ENCODE peak calls at places on chromosomes 7 and 10, in four cellular contexts. U is Panc1, H is HCT116, N is uterus. W is an unnamed sample.

GRCh38 chr7:33334349-33334748 is 205.0 kb downstream of the BBS9 start:
- DNase-seq in U (no peak), H (peak), N (no peak), W (peak)

GRCh38 chr7:13903997-13904396 is 85.5 kb downstream of the ETV1 start:
- DNase-seq in U (no peak), H (no peak), N (no peak), W (no peak)

GRCh38 chr7:14457567-14458453 is 444.7 kb downstream of the DGKB start:
- DNase-seq in U (peak), H (peak), N (peak), W (peak)

GRCh38 chr10:7119325-7120015 is 291.4 kb downstream of the SFMBT2 start:
- DNase-seq in U (no peak), H (no peak), N (no peak), W (peak)

GRCh38 chr7:36944843-36945242 is 220.5 kb upstream of the AOAH start:
- DNase-seq in U (no peak), H (no peak), N (no peak), W (no peak)

GRCh38 chr7:157267956-157268355 is 68.8 kb upstream of the DNAJB6 start:
- DNase-seq in U (no peak), H (no peak), N (no peak), W (no peak)

GRCh38 chr7:122743211-122743610 is 40.5 kb upstream of the RNF148 start:
- DNase-seq in U (no peak), H (no peak), N (no peak), W (no peak)

GRCh38 chr7:17130281-17131059 is 168.0 kb upstream of the AHR start:
- DNase-seq in U (peak), H (peak), N (no peak), W (peak)

GRCh38 chr7:102072636-102073209 is 213.9 kb upstream of the SH2B2 start:
- DNase-seq in U (no peak), H (no peak), N (no peak), W (no peak)

GRCh38 chr10:60283397-60283796 is 106.3 kb downstream of the ANK3 start:
- DNase-seq in U (no peak), H (no peak), N (no peak), W (no peak)

GRCh38 chr10:93206652-93207051 is 133.0 kb downstream of the CYP26A1 start:
- DNase-seq in U (no peak), H (no peak), N (no peak), W (no peak)

GRCh38 chr7:121341933-121342332 is 13.1 kb downstream of the WNT16 start:
- DNase-seq in U (no peak), H (no peak), N (no peak), W (no peak)

GRCh38 chr7:137757146-137757925 is 89.4 kb downstream of the DGKI start:
- DNase-seq in U (no peak), H (no peak), N (no peak), W (peak)
- H3K4me3 ChIP-seq in U (no peak), H (no peak), N (no peak), W (no peak)

DNA sequence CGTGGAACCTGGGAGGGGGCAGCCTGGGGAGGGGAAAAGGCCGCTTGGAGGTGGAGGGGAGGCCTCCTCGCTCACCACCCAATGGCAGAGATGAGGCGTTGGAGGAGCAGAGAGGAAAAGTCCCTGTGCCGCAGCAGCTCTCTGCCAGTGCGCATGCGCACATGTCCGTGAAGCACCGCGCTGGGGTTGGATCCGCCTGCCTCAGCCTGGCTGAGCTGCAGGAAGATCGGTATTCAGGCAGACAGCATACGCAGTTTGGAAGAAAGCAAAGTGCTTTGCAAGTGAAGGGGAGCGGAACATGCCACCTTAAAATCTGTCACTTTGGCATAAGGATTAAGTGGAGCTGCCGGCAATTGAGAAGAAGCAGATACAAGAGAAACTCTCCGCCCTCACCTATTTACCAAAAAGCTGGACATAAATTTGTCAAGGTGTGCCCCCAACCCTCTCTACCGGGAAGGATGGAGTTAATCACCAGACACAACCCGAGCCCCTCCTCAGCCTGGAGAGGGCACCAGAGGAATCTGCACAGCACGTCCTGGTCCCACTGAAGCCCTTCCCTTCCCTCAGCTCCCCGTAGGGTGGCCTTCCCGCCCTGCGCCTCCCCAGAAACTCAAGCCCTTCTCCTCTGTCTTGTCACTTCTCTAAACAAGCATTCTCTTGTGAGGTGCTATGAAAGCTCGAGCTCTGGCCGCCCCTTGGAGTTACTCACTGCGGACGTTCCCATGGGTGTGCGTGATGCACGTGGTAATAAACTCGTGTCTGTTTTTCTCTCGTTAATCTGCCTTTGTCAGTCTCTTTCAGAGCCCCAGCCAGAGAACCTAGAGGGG is 32.2 kb upstream of the TMEM72 start:
- DNase-seq in U (no peak), H (no peak), N (peak), W (peak)
- H3K4me3 ChIP-seq in U (peak), H (no peak), N (peak), W (peak)

GRCh38 chr7:130957140-130957513 is 223.1 kb upstream of the KLF14 start:
- DNase-seq in U (no peak), H (no peak), N (no peak), W (no peak)
- H3K4me3 ChIP-seq in U (peak), H (no peak), N (no peak), W (no peak)

GRCh38 chr10:3496138-3496537 is 288.9 kb downstream of the KLF6 start:
- DNase-seq in U (no peak), H (no peak), N (no peak), W (no peak)

GRCh38 chr10:3495281-3495680 is 289.7 kb downstream of the KLF6 start:
- DNase-seq in U (no peak), H (no peak), N (no peak), W (no peak)

GRCh38 chr10:3494879-3495230 is 290.2 kb downstream of the KLF6 start:
- DNase-seq in U (no peak), H (no peak), N (no peak), W (no peak)

GRCh38 chr10:3493621-3494020 is 291.4 kb downstream of the KLF6 start:
- DNase-seq in U (no peak), H (no peak), N (no peak), W (no peak)

DNA sequence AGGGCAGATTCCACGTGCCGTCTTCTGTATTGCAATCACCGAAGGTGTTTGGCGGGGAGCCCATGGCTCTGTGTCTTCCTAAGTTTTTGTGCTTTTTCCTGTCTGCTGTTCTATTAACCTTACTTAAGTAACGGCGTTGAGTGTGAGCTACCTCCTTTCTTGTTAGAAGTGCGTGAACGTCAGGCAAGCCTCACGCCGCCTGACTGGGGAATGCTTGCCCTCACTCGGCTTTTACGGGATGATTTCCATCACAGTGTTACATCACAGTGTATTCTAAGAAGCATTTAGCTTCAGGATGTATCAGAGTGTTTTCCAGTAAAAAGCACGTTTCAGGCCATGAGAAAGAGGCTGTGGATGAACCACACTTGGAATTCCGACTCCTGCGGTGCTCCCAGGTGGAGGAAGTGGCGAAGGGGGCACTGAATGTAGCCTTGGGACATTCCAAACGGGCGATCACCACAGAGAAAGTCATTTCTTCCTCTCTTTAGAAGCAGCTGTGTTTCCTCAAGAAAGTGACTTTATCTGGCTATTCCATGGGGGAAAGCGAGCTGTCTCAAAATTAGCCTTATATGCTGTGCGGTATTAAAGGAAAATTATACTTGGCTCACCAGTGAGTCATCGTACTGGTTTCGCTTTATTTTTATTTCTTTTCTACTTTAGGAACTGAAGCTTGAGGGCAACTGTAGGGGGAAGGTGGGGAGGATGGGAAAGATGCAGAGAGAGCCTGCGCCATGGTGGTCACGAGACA is 290.7 kb downstream of the KLF6 start:
- DNase-seq in U (no peak), H (no peak), N (peak), W (peak)
- H3K4me3 ChIP-seq in U (no peak), H (no peak), N (peak), W (no peak)

DNA sequence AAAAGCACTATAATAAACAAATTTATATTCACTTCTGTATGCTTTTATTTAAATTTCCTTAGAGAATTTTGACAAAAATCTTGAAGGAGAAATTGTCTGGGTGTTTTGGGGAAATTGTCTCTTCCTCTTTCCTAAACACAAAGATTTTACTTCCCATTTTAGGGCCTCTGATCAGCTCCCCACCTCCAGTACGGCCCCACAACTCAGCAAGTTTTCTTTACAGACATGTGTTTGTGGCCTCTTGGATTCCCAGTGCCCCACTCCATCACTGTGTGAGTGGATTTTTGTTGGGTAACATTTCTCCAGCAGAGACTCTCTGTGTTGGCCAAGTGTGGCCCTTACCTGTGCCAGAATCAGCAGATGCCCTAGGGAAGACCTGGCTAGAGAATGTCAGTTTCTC is 182.8 kb upstream of the CDC14C start:
- DNase-seq in U (no peak), H (no peak), N (no peak), W (no peak)
- H3K4me3 ChIP-seq in U (no peak), H (no peak), N (no peak), W (no peak)

DNA sequence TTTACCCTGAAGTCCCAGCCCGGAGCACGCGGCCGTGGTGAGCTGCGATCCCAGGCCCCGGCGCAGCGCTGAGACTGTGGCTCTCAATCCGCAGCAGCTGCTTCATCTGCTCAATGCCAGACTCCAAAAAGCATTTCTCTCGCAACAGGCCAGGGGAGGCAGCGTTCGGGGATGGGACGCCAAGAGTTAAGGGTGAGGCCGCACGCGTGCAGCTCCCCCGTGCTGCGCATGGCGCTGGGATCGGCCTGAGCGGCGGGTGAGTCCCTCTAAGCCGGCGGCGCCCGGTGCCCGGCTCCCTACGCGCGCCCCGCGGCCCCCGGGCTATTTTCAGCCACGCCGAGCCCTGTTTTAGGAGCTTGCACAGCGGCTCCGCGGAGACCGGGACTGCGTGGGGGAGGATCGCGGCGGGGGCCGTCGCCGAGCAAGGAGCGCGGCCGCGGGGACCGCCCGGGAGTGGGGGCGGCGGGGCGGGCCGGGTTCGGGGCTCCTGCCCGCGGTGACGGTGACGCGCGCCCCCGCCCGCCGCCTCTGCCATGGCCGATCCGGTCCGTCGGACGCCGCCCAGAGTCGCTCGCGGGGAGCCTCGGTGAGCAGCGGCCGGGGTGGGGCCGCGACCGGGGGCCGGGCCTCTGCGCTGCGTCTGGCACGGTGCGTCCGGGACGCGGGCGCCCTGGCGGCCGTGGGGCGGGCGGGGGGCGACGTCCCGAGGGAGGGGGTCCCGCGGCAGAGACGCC is 29.4 kb upstream of the JAKMIP3 start:
- DNase-seq in U (no peak), H (no peak), N (no peak), W (no peak)
- H3K4me3 ChIP-seq in U (peak), H (no peak), N (peak), W (no peak)